ENCODE peak calls at places on chromosomes 16 and 17, in eight cellular contexts. D is heart left ventricle, W is kidney epithelial cell, Y is choroid plexus epithelial cell, M is fibroblast of villous mesenchyme, U is fibroblast of lung, J is transverse colon, T is IMR-90. K is an unnamed sample.

GRCh38 chr17:48671697-48672171 is 45.6 kb upstream of the HOXB9 start:
- DNase-seq in D (peak), W (peak), Y (peak), M (peak), U (peak), J (peak), T (peak), K (peak)

GRCh38 chr17:73644145-73645049 is at the start of gene SDK2:
- DNase-seq in D (no peak), W (no peak), Y (no peak), M (no peak), U (no peak), J (no peak), T (no peak), K (no peak)

GRCh38 chr17:72968798-72969197 is 123.7 kb downstream of the SLC39A11 start:
- DNase-seq in D (no peak), W (no peak), Y (no peak), M (no peak), U (no peak), J (no peak), T (no peak), K (no peak)

GRCh38 chr17:77423589-77424451 is 283.1 kb downstream of the SEC14L1 start:
- DNase-seq in D (peak), W (peak), Y (peak), M (peak), U (peak), J (peak), T (peak), K (peak)

GRCh38 chr17:10604521-10604920 is 52.6 kb downstream of the MYH3 start:
- DNase-seq in D (no peak), W (no peak), Y (no peak), M (no peak), U (no peak), J (no peak), T (no peak), K (no peak)

GRCh38 chr16:66199189-66199588 is 167.3 kb upstream of the CDH5 start:
- DNase-seq in D (no peak), W (no peak), Y (peak), M (peak), U (peak), J (no peak), T (peak), K (peak)

GRCh38 chr17:27009087-27009486 is 284.8 kb upstream of the WSB1 start:
- DNase-seq in D (no peak), W (no peak), Y (no peak), M (no peak), U (no peak), J (no peak), T (no peak), K (no peak)

GRCh38 chr16:29943846-29944669 is 17.8 kb upstream of the TMEM219 start:
- DNase-seq in D (no peak), W (peak), Y (peak), M (peak), U (peak), J (peak), T (peak), K (peak)

GRCh38 chr17:72407336-72408121 is 286.7 kb downstream of the SOX9 start:
- DNase-seq in D (peak), W (peak), Y (peak), M (peak), U (peak), J (peak), T (peak), K (peak)

GRCh38 chr17:39178516-39178915 is 12.6 kb upstream of the ARL5C start:
- DNase-seq in D (no peak), W (no peak), Y (no peak), M (peak), U (no peak), J (peak), T (no peak), K (no peak)

GRCh38 chr17:82440377-82440981 is 10.1 kb downstream of the CYBC1 start:
- DNase-seq in D (no peak), W (no peak), Y (no peak), M (no peak), U (no peak), J (no peak), T (no peak), K (no peak)
- TF ChIP-seq CTCF in D (no peak), W (no peak), Y (no peak), M (no peak), U (no peak), J (no peak), T (no peak), K (no peak)

DNA sequence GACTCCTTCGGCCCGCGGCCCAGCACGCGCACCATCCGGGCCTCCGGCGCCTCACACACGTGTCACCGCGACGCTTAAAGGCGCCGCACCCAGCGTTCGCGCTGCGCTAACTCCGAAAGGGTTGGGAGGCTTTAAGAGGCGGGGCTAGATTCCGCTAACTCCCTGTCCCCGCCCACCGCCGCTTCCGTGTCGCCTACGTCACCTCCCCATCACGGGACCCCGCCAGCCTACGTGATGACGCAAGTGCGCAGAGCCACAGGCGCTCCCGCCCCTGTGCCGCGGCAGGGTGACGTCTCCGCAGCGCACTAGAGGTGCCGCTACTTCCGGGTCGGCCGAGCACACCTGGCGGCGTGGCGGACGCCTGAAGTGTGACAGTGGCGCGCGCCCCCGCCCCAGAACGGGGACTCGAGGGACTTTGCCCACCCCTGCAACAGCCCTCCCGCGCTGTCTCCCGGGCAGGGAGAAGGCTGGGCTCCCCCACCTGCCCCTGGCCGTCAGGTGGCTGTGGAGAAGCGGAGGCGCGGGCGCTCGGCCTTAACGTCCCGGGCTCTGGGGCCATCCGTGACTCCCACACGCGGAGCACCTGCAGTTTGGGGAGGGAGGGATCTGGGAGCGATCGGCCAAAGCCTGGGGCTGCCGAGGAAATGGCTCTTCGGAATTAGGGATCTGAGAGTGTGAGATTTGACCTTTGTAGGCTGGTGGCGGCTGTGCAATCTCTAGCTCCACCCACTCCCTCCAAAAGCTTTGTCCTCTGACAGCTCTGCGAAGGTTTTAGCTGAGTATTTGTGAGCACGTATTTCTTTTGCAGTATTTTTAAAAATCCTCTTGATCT is at the start of gene USP36:
- DNase-seq in D (peak), W (peak), Y (peak), M (peak), U (peak), J (peak), T (peak), K (peak)
- TF ChIP-seq CTCF in D (no peak), W (no peak), Y (no peak), M (no peak), U (no peak), J (peak), T (no peak), K (no peak)

GRCh38 chr16:80846275-80847013 is 42.0 kb upstream of the CDYL2 start:
- DNase-seq in D (no peak), W (no peak), Y (no peak), M (no peak), U (no peak), J (no peak), T (no peak), K (no peak)

DNA sequence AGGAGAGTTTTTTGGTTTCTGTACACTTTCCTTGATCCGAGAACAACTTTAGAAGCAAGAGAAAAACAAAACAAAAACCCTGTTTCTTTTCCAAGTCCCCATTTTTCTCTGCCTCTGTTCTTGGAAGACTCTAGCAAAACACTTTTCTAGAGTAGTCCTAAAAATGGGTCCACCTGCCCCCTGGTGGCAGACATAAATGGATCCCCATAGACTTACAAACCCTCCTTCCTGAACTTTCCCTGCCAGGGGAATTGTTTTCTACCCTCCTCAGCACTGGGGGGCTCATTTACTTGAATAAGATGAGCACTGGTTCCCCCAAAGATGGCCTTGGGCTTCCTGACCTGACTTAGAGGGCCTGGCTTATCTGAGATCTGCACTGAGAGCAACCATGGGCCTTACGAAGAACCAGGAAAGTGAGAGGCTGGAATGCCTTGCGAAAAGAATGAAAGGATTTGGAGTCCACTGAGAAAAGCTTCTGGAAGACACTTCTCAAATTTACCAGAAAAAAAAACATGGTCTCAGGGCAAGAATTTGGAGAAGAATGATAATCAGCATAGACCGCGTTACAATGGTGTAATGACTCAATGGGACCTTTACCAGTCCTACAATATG is 48.0 kb upstream of the CDYL2 start:
- DNase-seq in D (no peak), W (no peak), Y (peak), M (peak), U (peak), J (peak), T (peak), K (peak)
- TF ChIP-seq CTCF in D (peak), W (peak), Y (peak), M (peak), U (peak), J (peak), T (peak), K (peak)

DNA sequence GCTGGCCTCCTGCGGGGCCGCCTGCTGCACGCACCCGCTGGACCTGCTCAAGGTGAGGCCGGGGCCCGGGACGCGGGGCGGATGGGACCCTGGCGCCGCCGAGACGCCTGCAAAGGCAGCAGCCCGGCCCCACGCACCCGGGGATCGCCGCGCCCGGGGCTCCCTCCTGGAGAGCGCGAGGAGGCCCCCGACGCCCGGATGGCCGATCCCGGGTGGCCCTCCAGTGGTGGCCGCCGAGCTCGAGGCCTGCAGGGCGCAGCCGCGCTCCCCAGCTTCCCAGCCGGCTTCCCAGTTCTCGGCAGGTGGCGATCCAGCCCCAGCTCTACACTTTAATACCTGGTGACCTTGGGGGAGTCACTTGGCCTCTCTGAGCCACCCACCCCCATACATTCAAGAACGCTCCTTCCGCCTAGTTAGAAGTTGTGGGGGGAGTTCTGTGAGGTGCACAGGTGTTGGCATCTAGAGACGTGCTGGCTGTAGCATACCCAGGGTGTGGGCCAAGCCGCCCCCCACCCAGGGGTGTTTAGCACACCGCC is 452 bp downstream of the SLC25A10 start:
- DNase-seq in D (no peak), W (no peak), Y (peak), M (no peak), U (no peak), J (peak), T (no peak), K (peak)
- TF ChIP-seq CTCF in D (no peak), W (peak), Y (no peak), M (peak), U (peak), J (no peak), T (peak), K (no peak)

GRCh38 chr17:17216236-17216635 is 10.1 kb upstream of the PLD6 start:
- DNase-seq in D (no peak), W (no peak), Y (no peak), M (no peak), U (no peak), J (no peak), T (no peak), K (no peak)

GRCh38 chr17:17214646-17215436 is 8.7 kb upstream of the PLD6 start:
- DNase-seq in D (no peak), W (no peak), Y (no peak), M (no peak), U (no peak), J (no peak), T (no peak), K (no peak)

GRCh38 chr17:17213775-17214174 is 7.6 kb upstream of the PLD6 start:
- DNase-seq in D (no peak), W (no peak), Y (no peak), M (no peak), U (no peak), J (no peak), T (no peak), K (no peak)

GRCh38 chr17:17215575-17215974 is 9.4 kb upstream of the PLD6 start:
- DNase-seq in D (no peak), W (no peak), Y (no peak), M (no peak), U (no peak), J (no peak), T (no peak), K (no peak)

DNA sequence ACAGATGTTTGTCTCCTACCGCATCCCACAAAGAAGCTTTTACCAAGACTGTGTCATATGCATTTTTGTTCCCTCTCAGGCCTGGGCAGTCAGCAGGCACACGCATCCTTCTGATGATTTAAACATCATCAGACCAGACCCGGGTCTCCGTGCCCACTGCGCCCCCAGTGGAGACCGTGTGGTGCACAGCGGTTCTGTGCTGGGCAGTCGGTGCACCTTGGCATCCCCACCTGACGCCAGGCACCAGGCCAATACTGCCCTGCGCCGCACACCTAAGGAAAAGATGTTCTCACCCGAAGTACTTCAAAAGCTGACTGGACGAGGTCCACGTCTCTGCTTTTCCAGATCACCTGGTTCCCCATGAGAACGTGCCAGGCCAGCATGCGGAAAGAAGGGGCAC is 10.6 kb upstream of the PLD6 start:
- DNase-seq in D (no peak), W (no peak), Y (no peak), M (no peak), U (no peak), J (no peak), T (no peak), K (no peak)
- TF ChIP-seq CTCF in D (no peak), W (no peak), Y (no peak), M (no peak), U (no peak), J (no peak), T (no peak), K (no peak)

K was measured in fibroblast of pulmonary artery.